ENCODE peak calls at places on chromosomes 1 and 21, in eight cellular contexts. Q is ovary, P is stomach, O is transverse colon, J is SK-N-SH, U is A549, F is esophagus muscularis mucosa, H is K562. T is an unnamed sample.

GRCh38 chr1:16012590-16013219 is 5.1 kb downstream of the HSPB7 start:
- DNase-seq in J (peak), P (peak), O (peak), U (peak), F (no peak), H (peak), Q (peak), T (peak)

GRCh38 chr1:31888281-31888680 is 49.9 kb downstream of the PTP4A2 start:
- DNase-seq in F (no peak), U (no peak), J (no peak), H (no peak), Q (no peak), O (no peak), P (no peak), T (no peak)

GRCh38 chr1:171801395-171801990 is 20.0 kb downstream of the METTL13 start:
- DNase-seq in P (no peak), O (no peak), U (peak), J (peak), F (no peak), H (peak), Q (no peak), T (no peak)

GRCh38 chr1:180631197-180631765 is 541 bp upstream of the XPR1 start:
- DNase-seq in F (no peak), P (no peak), H (no peak), Q (no peak), O (no peak), J (no peak), U (no peak), T (no peak)

GRCh38 chr1:227924168-227924837 is 23.4 kb downstream of the WNT9A start:
- DNase-seq in O (no peak), U (no peak), Q (no peak), J (no peak), H (no peak), P (no peak), F (no peak), T (no peak)

GRCh38 chr1:7678491-7679158 is 92.5 kb upstream of the VAMP3 start:
- DNase-seq in P (peak), O (peak), U (no peak), H (no peak), Q (no peak), F (no peak), J (no peak), T (no peak)

GRCh38 chr1:109901508-109902145 is 9.0 kb upstream of the CSF1 start:
- DNase-seq in P (peak), J (no peak), F (no peak), U (no peak), H (peak), O (peak), Q (no peak), T (peak)

GRCh38 chr1:113745425-113745824 is 13.9 kb downstream of the PHTF1 start:
- DNase-seq in P (no peak), F (no peak), O (no peak), U (no peak), H (no peak), Q (no peak), J (no peak), T (no peak)

GRCh38 chr1:205015241-205015640 is 27.8 kb upstream of the CNTN2 start:
- DNase-seq in O (no peak), P (no peak), J (no peak), U (no peak), Q (no peak), F (no peak), H (no peak), T (peak)

GRCh38 chr1:12600880-12601633 is 17.0 kb downstream of the DHRS3 start:
- DNase-seq in H (peak), F (no peak), J (peak), U (peak), Q (no peak), O (peak), P (peak), T (peak)

GRCh38 chr1:160465123-160465522 is 57.9 kb downstream of the SLAMF6 start:
- DNase-seq in P (no peak), O (no peak), U (no peak), J (no peak), Q (no peak), F (no peak), H (no peak), T (no peak)

GRCh38 chr1:216758182-216758581 is 35.0 kb upstream of the ESRRG start:
- DNase-seq in F (no peak), U (no peak), J (peak), Q (no peak), P (peak), H (no peak), O (no peak), T (no peak)

GRCh38 chr1:222136869-222137268 is 395.0 kb upstream of the DUSP10 start:
- DNase-seq in J (no peak), H (no peak), O (no peak), F (no peak), Q (no peak), P (no peak), U (no peak), T (no peak)

GRCh38 chr1:55012661-55013060 is 13.9 kb downstream of the BSND start:
- DNase-seq in H (no peak), O (no peak), Q (no peak), F (no peak), J (no peak), U (no peak), P (no peak), T (no peak)

GRCh38 chr1:18299441-18300338 is 181.0 kb upstream of the KLHDC7A start:
- DNase-seq in Q (no peak), F (no peak), J (peak), O (no peak), H (peak), P (peak), U (peak), T (no peak)

GRCh38 chr1:202009326-202010031 is 908 bp upstream of the ELF3 start:
- DNase-seq in U (peak), P (peak), H (peak), J (peak), F (no peak), Q (peak), O (peak), T (peak)

GRCh38 chr1:202007703-202008489 is 2.5 kb upstream of the ELF3 start:
- DNase-seq in O (peak), H (peak), P (peak), F (no peak), Q (no peak), J (no peak), U (no peak), T (no peak)

GRCh38 chr1:202011994-202012393 is 1.6 kb downstream of the ELF3 start:
- DNase-seq in Q (no peak), H (no peak), F (no peak), J (no peak), P (peak), U (no peak), O (peak), T (no peak)

GRCh38 chr1:202012544-202013478 is 2.4 kb downstream of the ELF3 start:
- DNase-seq in F (no peak), H (no peak), O (peak), Q (no peak), J (no peak), P (peak), U (no peak), T (peak)

GRCh38 chr1:202010042-202011015 is at the start of gene ELF3:
- DNase-seq in U (peak), P (peak), O (peak), J (no peak), H (no peak), F (no peak), Q (peak), T (peak)
- H3K4me3 ChIP-seq in U (peak), P (peak), O (peak), J (no peak), H (no peak), F (no peak), Q (peak), T (peak)

DNA sequence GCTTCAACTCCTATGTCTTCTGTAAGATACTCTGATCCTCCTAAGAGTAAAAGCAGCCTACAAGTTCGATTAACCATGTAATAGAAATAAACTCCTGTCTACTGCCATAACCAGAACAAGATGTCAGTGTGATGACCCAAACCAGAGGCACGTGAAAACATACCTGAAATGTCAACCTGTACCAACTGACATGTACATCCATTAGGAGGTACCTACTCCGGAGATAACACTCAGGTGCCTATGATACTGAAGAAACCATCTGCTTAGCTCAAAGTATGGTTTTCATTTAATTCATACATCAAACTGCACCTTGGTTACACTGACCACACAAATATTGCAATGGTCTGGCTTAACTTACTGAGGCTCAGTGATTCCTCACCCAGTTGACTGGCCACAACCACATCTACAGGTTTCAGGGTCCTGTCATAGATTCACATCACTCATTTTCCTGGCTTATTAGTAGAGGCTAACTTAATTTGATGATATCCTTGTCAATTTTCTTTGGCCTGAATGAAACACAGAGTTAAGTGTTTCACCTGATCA is 4.4 kb downstream of the ITPKB start:
- DNase-seq in H (no peak), Q (no peak), J (no peak), P (no peak), U (no peak), F (no peak), O (no peak), T (no peak)
- TF ChIP-seq EP300 in H (no peak), Q (no peak), J (no peak), P (no peak), U (no peak), F (no peak), O (no peak), T (no peak)

GRCh38 chr21:44615881-44616590 is 4.2 kb downstream of the KRTAP10-8 start:
- DNase-seq in F (peak), J (no peak), Q (no peak), O (no peak), U (no peak), P (no peak), H (no peak), T (no peak)

GRCh38 chr21:44615466-44615865 is 3.6 kb downstream of the KRTAP10-8 start:
- DNase-seq in Q (no peak), P (no peak), J (no peak), O (no peak), H (no peak), F (no peak), U (no peak), T (no peak)

GRCh38 chr21:44614961-44615391 is 3.1 kb downstream of the KRTAP10-8 start:
- DNase-seq in U (no peak), F (no peak), H (no peak), O (no peak), P (no peak), Q (no peak), J (no peak), T (peak)

GRCh38 chr21:44617071-44617501 is 5.2 kb downstream of the KRTAP10-8 start:
- DNase-seq in U (no peak), Q (no peak), O (no peak), F (peak), P (no peak), H (no peak), J (no peak), T (no peak)

GRCh38 chr21:44616591-44616926 is 4.7 kb downstream of the KRTAP10-8 start:
- DNase-seq in Q (no peak), F (peak), U (no peak), O (no peak), H (no peak), P (no peak), J (no peak), T (no peak)
- H3K27ac ChIP-seq in Q (no peak), F (no peak), U (no peak), O (no peak), H (no peak), P (no peak), J (no peak), T (no peak)

GRCh38 chr1:223142269-223142668 is 779 bp downstream of the TLR5 start:
- DNase-seq in F (no peak), U (no peak), P (no peak), Q (peak), O (no peak), J (no peak), H (no peak), T (peak)

GRCh38 chr1:223144914-223145313 is 1.9 kb upstream of the TLR5 start:
- DNase-seq in H (no peak), U (no peak), P (no peak), O (no peak), J (no peak), F (no peak), Q (no peak), T (no peak)

GRCh38 chr1:223144431-223144830 is 1.4 kb upstream of the TLR5 start:
- DNase-seq in O (no peak), J (no peak), F (no peak), H (no peak), U (no peak), P (no peak), Q (no peak), T (no peak)

GRCh38 chr1:223142795-223143759 is at the start of gene TLR5:
- DNase-seq in P (peak), U (peak), O (peak), J (peak), F (peak), H (peak), Q (peak), T (peak)

GRCh38 chr1:223143760-223144248 is 756 bp upstream of the TLR5 start:
- DNase-seq in J (no peak), O (peak), U (no peak), F (no peak), H (peak), Q (peak), P (peak), T (peak)
- H3K4me3 ChIP-seq in J (no peak), O (peak), U (no peak), F (peak), H (peak), Q (peak), P (peak), T (no peak)

T was measured in upper lobe of left lung.